ENCODE peak calls at places on chromosomes 11 and 22, in six cellular contexts. V, B, W, I, S and E are unnamed samples.

GRCh38 chr11:10866893-10867331 is 9.1 kb upstream of the ZBED5 start:
- DNase-seq in S (no peak), I (no peak), B (peak; percentile 87), V (peak; percentile 49), W (no peak), E (no peak)

GRCh38 chr11:83819936-83820549 is 533.9 kb upstream of the CCDC90B start:
- DNase-seq in V (peak; percentile 75), I (no peak), S (no peak), B (peak; percentile 79), W (peak; percentile 55), E (peak; percentile 18)

GRCh38 chr11:16605971-16606783 is 132.3 kb upstream of the C11orf58 start:
- DNase-seq in S (peak; percentile 86), I (peak; percentile 74), V (peak; percentile 94), B (peak; percentile 96), W (peak; percentile 94), E (peak; percentile 94)

GRCh38 chr11:60165946-60166345 is 16.9 kb downstream of the MS4A6A start:
- DNase-seq in S (no peak), W (no peak), B (no peak), V (no peak), I (no peak), E (no peak)

GRCh38 chr11:12409621-12410005 is 32.2 kb downstream of the PARVA start:
- DNase-seq in W (no peak), V (peak; percentile 80), I (no peak), S (no peak), B (peak; percentile 20), E (no peak)

GRCh38 chr11:30818721-30819120 is 232.6 kb upstream of the MPPED2 start:
- DNase-seq in S (no peak), V (no peak), B (no peak), I (no peak), W (peak; percentile 10), E (no peak)

GRCh38 chr11:68504432-68505066 is 44.0 kb downstream of the PPP6R3 start:
- DNase-seq in W (no peak), B (no peak), V (no peak), I (no peak), S (no peak), E (no peak)

GRCh38 chr11:93849751-93850584 is 450 bp downstream of the VSTM5 start:
- DNase-seq in I (no peak), B (no peak), S (peak; percentile 52), W (no peak), V (peak; percentile 36), E (peak; percentile 5)

GRCh38 chr11:125871391-125872137 is 15.9 kb upstream of the HYLS1 start:
- DNase-seq in I (no peak), S (peak; percentile 77), W (peak; percentile 73), B (peak; percentile 31), V (peak; percentile 43), E (no peak)

GRCh38 chr11:130278745-130279144 is 36.0 kb downstream of the ZBTB44 start:
- DNase-seq in V (no peak), I (no peak), S (no peak), B (peak; percentile 32), W (no peak), E (no peak)

GRCh38 chr11:34065505-34066203 is 14.1 kb downstream of the CAPRIN1 start:
- DNase-seq in W (peak; percentile 45), S (peak; percentile 44), V (peak; percentile 37), B (peak; percentile 59), I (no peak), E (no peak)

GRCh38 chr11:118609380-118610219 is 2.2 kb downstream of the PHLDB1 start:
- DNase-seq in V (no peak), W (peak; percentile 26), B (peak; percentile 34), S (no peak), I (no peak), E (no peak)
- H2BK5ac ChIP-seq in V (no peak overlapping the region), W (no peak overlapping the region), B (peak overlapping the region; percentile 98), S (no peak overlapping the region), I (no peak overlapping the region), E (peak overlapping the region; percentile 80)

GRCh38 chr11:76233936-76234703 is 27.8 kb upstream of the WNT11 start:
- DNase-seq in B (no peak), W (no peak), S (peak; percentile 50), V (peak; percentile 40), I (no peak), E (no peak)
- H2BK5ac ChIP-seq in B (peak overlapping the region; percentile 4), W (no peak overlapping the region), S (no peak overlapping the region), V (no peak overlapping the region), I (no peak overlapping the region), E (no peak overlapping the region)

GRCh38 chr11:27281740-27282139 is 81.3 kb downstream of the CCDC34 start:
- DNase-seq in B (no peak), S (no peak), W (peak; percentile 97), I (no peak), V (no peak), E (no peak)

GRCh38 chr11:27280131-27280530 is 82.9 kb downstream of the CCDC34 start:
- DNase-seq in I (no peak), V (no peak), B (no peak), S (no peak), W (no peak), E (no peak)

GRCh38 chr11:27282806-27283205 is 80.2 kb downstream of the CCDC34 start:
- DNase-seq in S (no peak), I (no peak), B (no peak), V (no peak), W (peak; percentile 57), E (no peak)

GRCh38 chr11:27281276-27281675 is 81.7 kb downstream of the CCDC34 start:
- DNase-seq in V (no peak), S (no peak), W (no peak), B (no peak), I (no peak), E (no peak)

DNA sequence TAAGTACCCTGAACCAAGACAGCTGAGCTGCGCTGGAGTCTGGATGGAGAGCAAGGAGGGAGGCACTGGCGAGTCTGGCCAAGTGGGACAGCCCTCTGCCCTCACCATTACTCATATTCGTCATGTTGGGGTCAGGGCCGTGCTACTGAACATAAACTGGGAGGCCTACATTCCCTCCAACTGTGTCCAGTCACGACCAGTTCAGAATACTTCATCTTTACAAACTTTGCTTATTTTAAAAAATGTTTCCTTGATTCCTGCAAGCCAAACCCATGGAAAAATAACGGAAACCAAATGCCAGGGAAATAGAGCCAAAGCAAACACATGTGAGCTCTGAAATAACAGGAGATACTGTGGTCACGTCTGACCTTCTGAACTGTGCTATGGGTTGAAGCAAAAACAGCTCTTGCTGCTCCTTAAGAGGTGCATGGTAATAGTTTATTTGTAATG is 80.8 kb downstream of the CCDC34 start:
- DNase-seq in V (no peak), I (no peak), B (peak; percentile 90), W (no peak), S (no peak), E (no peak)
- H2BK5ac ChIP-seq in V (no peak overlapping the region), I (no peak overlapping the region), B (peak overlapping the region; percentile 3), W (peak overlapping the region; percentile 94), S (no peak overlapping the region), E (no peak overlapping the region)

GRCh38 chr22:50305393-50305657 is 2.1 kb downstream of the PLXNB2 start:
- DNase-seq in B (no peak), V (no peak), I (no peak), W (no peak), S (no peak), E (no peak)

GRCh38 chr22:50305658-50306566 is 1.5 kb downstream of the PLXNB2 start:
- DNase-seq in S (no peak), I (no peak), V (peak; percentile 89), W (peak; percentile 53), B (peak; percentile 95), E (no peak)

GRCh38 chr22:50303848-50304527 is 3.5 kb downstream of the PLXNB2 start:
- DNase-seq in S (peak; percentile 77), B (no peak), W (peak; percentile 68), V (peak; percentile 99), I (no peak), E (no peak)

GRCh38 chr22:50303515-50303847 is 4.0 kb downstream of the PLXNB2 start:
- DNase-seq in S (no peak), V (no peak), B (no peak), W (no peak), I (no peak), E (no peak)

DNA sequence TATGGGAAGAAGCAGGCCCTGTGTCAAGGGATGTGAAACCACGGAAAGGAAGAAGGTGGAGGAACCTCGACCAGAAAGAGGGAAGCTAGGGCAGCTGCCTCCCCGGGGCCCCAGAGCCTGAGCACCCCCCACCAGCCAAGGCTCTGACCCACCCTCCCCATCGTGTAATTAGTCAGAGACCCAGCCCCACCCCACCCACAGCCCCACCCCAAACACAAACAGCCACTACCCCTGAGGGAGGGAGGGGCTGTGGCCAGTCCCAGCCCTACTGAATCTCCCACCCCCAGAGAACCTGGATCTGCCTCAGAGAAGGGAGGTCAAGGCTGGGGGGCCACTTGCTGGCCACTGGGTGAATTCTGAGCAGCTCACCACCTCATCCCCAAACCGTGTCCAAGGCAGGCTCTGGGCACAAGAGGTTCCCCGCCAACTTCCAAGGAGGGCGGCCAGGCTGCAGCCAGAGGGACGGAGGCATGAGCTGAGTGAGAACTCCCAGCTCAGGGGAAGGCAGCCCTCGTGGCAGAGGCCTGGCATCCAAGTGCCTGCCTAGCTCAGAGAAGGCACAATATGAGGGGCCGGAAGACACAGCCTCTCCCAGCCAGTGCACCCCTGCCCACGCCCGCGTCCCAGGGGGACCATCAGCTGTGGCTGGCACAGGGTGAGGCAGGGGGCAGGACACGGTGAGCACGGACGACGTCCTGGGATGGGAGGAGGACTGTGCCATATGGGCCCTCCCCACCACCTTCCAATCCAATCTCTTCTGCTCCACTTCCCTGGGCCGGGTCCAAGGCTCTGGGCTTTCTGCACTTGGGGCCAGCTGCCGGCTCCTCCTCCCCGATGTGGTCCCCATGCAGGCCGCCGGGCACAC is 2.7 kb downstream of the PLXNB2 start:
- DNase-seq in S (no peak), V (peak; percentile 44), W (no peak), B (no peak), I (no peak), E (no peak)
- H2BK5ac ChIP-seq in S (no peak overlapping the region), V (no peak overlapping the region), W (no peak overlapping the region), B (peak overlapping the region; percentile 95), I (peak overlapping the region; percentile 39), E (peak overlapping the region; percentile 97)

GRCh38 chr11:2724114-2724513 is 24.3 kb upstream of the KCNQ1OT1 start:
- DNase-seq in B (no peak), I (no peak), W (no peak), S (no peak), V (no peak), E (no peak)

GRCh38 chr11:2724653-2725366 is 25.0 kb upstream of the KCNQ1OT1 start:
- DNase-seq in S (no peak), B (no peak), W (no peak), V (peak; percentile 16), I (no peak), E (no peak)

GRCh38 chr11:2726964-2727363 is 27.2 kb upstream of the KCNQ1OT1 start:
- DNase-seq in B (no peak), S (no peak), V (no peak), I (no peak), W (peak; percentile 21), E (no peak)

GRCh38 chr11:2728128-2728662 is 28.4 kb upstream of the KCNQ1OT1 start:
- DNase-seq in W (no peak), I (no peak), V (no peak), B (no peak), S (no peak), E (no peak)

GRCh38 chr11:2725367-2726300 is 25.8 kb upstream of the KCNQ1OT1 start:
- DNase-seq in W (no peak), I (no peak), V (no peak), S (no peak), B (peak; percentile 26), E (no peak)
- H2BK5ac ChIP-seq in W (no peak overlapping the region), I (no peak overlapping the region), V (no peak overlapping the region), S (no peak overlapping the region), B (no peak overlapping the region), E (no peak overlapping the region)

DNA sequence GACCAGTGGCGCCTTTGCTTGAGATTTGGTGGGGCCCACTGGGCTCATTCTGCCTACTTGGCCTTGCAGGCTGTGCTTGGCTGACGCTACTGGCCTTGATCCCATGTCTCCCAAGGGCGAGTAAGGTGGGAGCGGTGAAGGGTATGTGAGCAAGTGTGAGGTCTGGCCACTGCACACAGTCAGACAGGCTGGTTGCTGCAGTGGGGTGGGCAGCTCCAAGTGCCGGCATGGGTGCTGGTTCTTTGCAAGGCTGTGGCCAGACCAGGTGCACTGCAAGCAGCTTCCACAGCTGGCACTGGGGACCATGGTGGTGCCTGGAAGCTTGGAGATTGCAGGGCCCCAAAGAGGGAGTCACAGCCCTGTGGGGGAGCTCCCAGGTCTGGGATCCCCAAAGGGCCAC is 33.4 kb upstream of the OR10G7 start:
- DNase-seq in S (no peak), V (no peak), B (no peak), I (no peak), W (no peak), E (no peak)
- H2BK5ac ChIP-seq in S (no peak overlapping the region), V (no peak overlapping the region), B (no peak overlapping the region), I (no peak overlapping the region), W (no peak overlapping the region), E (no peak overlapping the region)